ENCODE peak calls at places on chromosomes 5 and 9, in seven cellular contexts. One of them, this sample, is unnamed.

GRCh38 chr5:16446993-16447392 is 18.6 kb downstream of the ZNF622 start:
- DNase-seq in neural progenitor cell: no peak
- DNase-seq in neuronal stem cell: no peak
- DNase-seq in IMR-90: no peak
- DNase-seq in GM23248: peak
- DNase-seq in K562: peak
- DNase-seq in keratinocyte: no peak
- DNase-seq in this sample: no peak

GRCh38 chr5:145243016-145243415 is 592.1 kb downstream of the PRELID2 start:
- DNase-seq in neuronal stem cell: peak
- DNase-seq in GM23248: no peak
- DNase-seq in neural progenitor cell: peak
- DNase-seq in IMR-90: no peak
- DNase-seq in K562: no peak
- DNase-seq in keratinocyte: no peak
- DNase-seq in this sample: no peak

GRCh38 chr5:61301820-61302563 is 30.1 kb upstream of the ZSWIM6 start:
- DNase-seq in IMR-90: peak
- DNase-seq in keratinocyte: no peak
- DNase-seq in K562: no peak
- DNase-seq in GM23248: peak
- DNase-seq in neuronal stem cell: no peak
- DNase-seq in neural progenitor cell: peak
- DNase-seq in this sample: peak

GRCh38 chr5:170389250-170389902 is at the start of gene KCNMB1:
- DNase-seq in neural progenitor cell: no peak
- DNase-seq in GM23248: peak
- DNase-seq in neuronal stem cell: no peak
- DNase-seq in keratinocyte: no peak
- DNase-seq in IMR-90: no peak
- DNase-seq in K562: no peak
- DNase-seq in this sample: no peak

GRCh38 chr5:85512896-85513295 is 1104.8 kb upstream of the COX7C start:
- DNase-seq in K562: no peak
- DNase-seq in neuronal stem cell: no peak
- DNase-seq in neural progenitor cell: no peak
- DNase-seq in IMR-90: no peak
- DNase-seq in GM23248: peak
- DNase-seq in keratinocyte: no peak
- DNase-seq in this sample: no peak

GRCh38 chr5:167644619-167645018 is 646.8 kb upstream of the WWC1 start:
- DNase-seq in keratinocyte: no peak
- DNase-seq in neuronal stem cell: no peak
- DNase-seq in IMR-90: no peak
- DNase-seq in GM23248: peak
- DNase-seq in K562: no peak
- DNase-seq in neural progenitor cell: no peak
- DNase-seq in this sample: peak

GRCh38 chr9:34513567-34514214 is 9.1 kb downstream of the ENHO start:
- DNase-seq in keratinocyte: no peak
- DNase-seq in neuronal stem cell: no peak
- DNase-seq in IMR-90: no peak
- DNase-seq in K562: no peak
- DNase-seq in GM23248: peak
- DNase-seq in neural progenitor cell: peak
- DNase-seq in this sample: no peak

GRCh38 chr9:89476546-89476945 is 21.4 kb downstream of the SEMA4D start:
- DNase-seq in neural progenitor cell: no peak
- DNase-seq in K562: no peak
- DNase-seq in neuronal stem cell: no peak
- DNase-seq in keratinocyte: no peak
- DNase-seq in GM23248: no peak
- DNase-seq in IMR-90: no peak
- DNase-seq in this sample: no peak

GRCh38 chr5:148414848-148415247 is 31.1 kb downstream of the FBXO38 start:
- DNase-seq in neuronal stem cell: no peak
- DNase-seq in neural progenitor cell: no peak
- DNase-seq in K562: no peak
- DNase-seq in IMR-90: no peak
- DNase-seq in keratinocyte: no peak
- DNase-seq in GM23248: peak
- DNase-seq in this sample: no peak

GRCh38 chr5:93622240-93622885 is 39.3 kb downstream of the NR2F1 start:
- DNase-seq in neural progenitor cell: peak
- DNase-seq in K562: no peak
- DNase-seq in keratinocyte: no peak
- DNase-seq in GM23248: peak
- DNase-seq in neuronal stem cell: no peak
- DNase-seq in IMR-90: peak
- DNase-seq in this sample: peak

GRCh38 chr5:154440540-154440939 is 5.3 kb upstream of the SAP30L start:
- DNase-seq in neural progenitor cell: no peak
- DNase-seq in IMR-90: no peak
- DNase-seq in K562: no peak
- DNase-seq in keratinocyte: no peak
- DNase-seq in neuronal stem cell: no peak
- DNase-seq in GM23248: no peak
- DNase-seq in this sample: no peak

GRCh38 chr5:176817864-176818377 is 7.6 kb downstream of the UNC5A start:
- DNase-seq in K562: peak
- DNase-seq in neuronal stem cell: peak
- DNase-seq in IMR-90: no peak
- DNase-seq in keratinocyte: no peak
- DNase-seq in GM23248: peak
- DNase-seq in neural progenitor cell: peak
- DNase-seq in this sample: peak

GRCh38 chr9:121268598-121269029 is 652 bp downstream of the GSN start:
- DNase-seq in K562: no peak
- DNase-seq in keratinocyte: no peak
- DNase-seq in GM23248: peak
- DNase-seq in neuronal stem cell: no peak
- DNase-seq in IMR-90: no peak
- DNase-seq in neural progenitor cell: no peak
- DNase-seq in this sample: peak

GRCh38 chr5:19626218-19626617 is 361.8 kb downstream of the CDH18 start:
- DNase-seq in keratinocyte: no peak
- DNase-seq in K562: no peak
- DNase-seq in neural progenitor cell: no peak
- DNase-seq in GM23248: no peak
- DNase-seq in IMR-90: no peak
- DNase-seq in neuronal stem cell: no peak
- DNase-seq in this sample: no peak

GRCh38 chr9:133199648-133200321 is 9.3 kb downstream of the OBP2B start:
- DNase-seq in neural progenitor cell: no peak
- DNase-seq in keratinocyte: no peak
- DNase-seq in IMR-90: no peak
- DNase-seq in GM23248: no peak
- DNase-seq in neuronal stem cell: no peak
- DNase-seq in K562: no peak
- DNase-seq in this sample: no peak

GRCh38 chr5:66864240-66864884 is 268.2 kb downstream of the MAST4 start:
- DNase-seq in keratinocyte: no peak
- DNase-seq in neural progenitor cell: no peak
- DNase-seq in IMR-90: peak
- DNase-seq in GM23248: peak
- DNase-seq in neuronal stem cell: no peak
- DNase-seq in K562: no peak
- DNase-seq in this sample: no peak

GRCh38 chr5:179885491-179886090 is 22.1 kb downstream of the TBC1D9B start:
- DNase-seq in GM23248: no peak
- DNase-seq in neuronal stem cell: no peak
- DNase-seq in keratinocyte: no peak
- DNase-seq in IMR-90: no peak
- DNase-seq in neural progenitor cell: no peak
- DNase-seq in K562: no peak
- DNase-seq in this sample: no peak

GRCh38 chr5:122257000-122257399 is 55.0 kb upstream of the SNCAIP start:
- DNase-seq in keratinocyte: no peak
- DNase-seq in neural progenitor cell: no peak
- DNase-seq in IMR-90: no peak
- DNase-seq in neuronal stem cell: no peak
- DNase-seq in GM23248: no peak
- DNase-seq in K562: no peak
- DNase-seq in this sample: no peak

GRCh38 chr9:32550046-32550608 is 2.0 kb upstream of the SMIM27 start:
- DNase-seq in keratinocyte: no peak
- DNase-seq in neuronal stem cell: peak
- DNase-seq in GM23248: peak
- DNase-seq in K562: no peak
- DNase-seq in IMR-90: peak
- DNase-seq in neural progenitor cell: peak
- DNase-seq in this sample: no peak

GRCh38 chr9:38144421-38144820 is 75.4 kb upstream of the SHB start:
- DNase-seq in GM23248: peak
- DNase-seq in neural progenitor cell: no peak
- DNase-seq in K562: no peak
- DNase-seq in IMR-90: peak
- DNase-seq in keratinocyte: no peak
- DNase-seq in neuronal stem cell: no peak
- DNase-seq in this sample: no peak

GRCh38 chr9:21081999-21082398 is 4.3 kb upstream of the IFNB1 start:
- DNase-seq in neural progenitor cell: no peak
- DNase-seq in K562: no peak
- DNase-seq in neuronal stem cell: no peak
- DNase-seq in IMR-90: no peak
- DNase-seq in GM23248: no peak
- DNase-seq in keratinocyte: no peak
- DNase-seq in this sample: no peak

GRCh38 chr5:74919487-74919886 is 53.3 kb upstream of the FAM169A start:
- DNase-seq in GM23248: peak
- DNase-seq in IMR-90: peak
- DNase-seq in neural progenitor cell: peak
- DNase-seq in K562: peak
- DNase-seq in keratinocyte: no peak
- DNase-seq in neuronal stem cell: peak
- DNase-seq in this sample: no peak

GRCh38 chr5:143154495-143155375 is 248.8 kb downstream of the NR3C1 start:
- DNase-seq in neuronal stem cell: no peak
- DNase-seq in keratinocyte: no peak
- DNase-seq in IMR-90: peak
- DNase-seq in K562: no peak
- DNase-seq in neural progenitor cell: peak
- DNase-seq in GM23248: peak
- DNase-seq in this sample: peak

GRCh38 chr5:155625315-155625714 is 611.8 kb downstream of the KIF4B start:
- DNase-seq in GM23248: no peak
- DNase-seq in IMR-90: no peak
- DNase-seq in keratinocyte: no peak
- DNase-seq in neural progenitor cell: no peak
- DNase-seq in K562: no peak
- DNase-seq in neuronal stem cell: no peak
- DNase-seq in this sample: no peak

GRCh38 chr5:172775326-172776234 is 4.6 kb upstream of the DUSP1 start:
- DNase-seq in keratinocyte: no peak
- DNase-seq in K562: no peak
- DNase-seq in IMR-90: peak
- DNase-seq in neural progenitor cell: no peak
- DNase-seq in neuronal stem cell: no peak
- DNase-seq in GM23248: peak
- DNase-seq in this sample: peak

GRCh38 chr5:154836225-154836624 is 14.2 kb downstream of the FAXDC2 start:
- DNase-seq in IMR-90: no peak
- DNase-seq in neural progenitor cell: no peak
- DNase-seq in GM23248: no peak
- DNase-seq in keratinocyte: no peak
- DNase-seq in neuronal stem cell: no peak
- DNase-seq in K562: no peak
- DNase-seq in this sample: no peak

DNA sequence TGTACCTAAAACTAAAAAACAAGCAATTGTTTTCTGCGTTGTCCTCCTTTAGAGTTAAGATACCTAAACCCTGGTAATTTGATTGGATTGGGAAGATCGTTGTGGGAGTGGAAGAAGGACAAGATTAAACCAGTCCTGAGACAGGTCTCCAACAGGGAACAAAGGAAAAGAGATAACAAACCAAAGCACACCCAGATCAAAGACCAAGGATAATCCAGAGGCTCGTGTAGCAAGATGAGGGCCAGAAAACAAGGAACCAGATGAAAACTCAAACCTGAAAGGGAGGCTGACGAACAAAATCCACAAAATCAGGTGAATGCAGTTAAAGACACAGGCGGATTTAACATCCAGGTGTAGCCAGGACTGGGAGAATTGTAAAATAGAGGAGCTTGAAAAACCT is 618.1 kb downstream of the SLCO4C1 start:
- DNase-seq in keratinocyte: no peak
- DNase-seq in GM23248: no peak
- DNase-seq in K562: no peak
- DNase-seq in IMR-90: no peak
- DNase-seq in neuronal stem cell: no peak
- DNase-seq in neural progenitor cell: peak
- DNase-seq in this sample: no peak
- H3K4me2 ChIP-seq in keratinocyte: no peak
- H3K4me2 ChIP-seq in GM23248: no peak
- H3K4me2 ChIP-seq in K562: no peak
- H3K4me2 ChIP-seq in IMR-90: no peak
- H3K4me2 ChIP-seq in neuronal stem cell: no peak
- H3K4me2 ChIP-seq in neural progenitor cell: peak
- H3K4me2 ChIP-seq in this sample: no peak

GRCh38 chr5:59079622-59080620 is 497.0 kb downstream of the RAB3C start:
- DNase-seq in GM23248: peak
- DNase-seq in K562: no peak
- DNase-seq in IMR-90: peak
- DNase-seq in keratinocyte: peak
- DNase-seq in neural progenitor cell: no peak
- DNase-seq in neuronal stem cell: no peak
- DNase-seq in this sample: no peak
- H3K27ac ChIP-seq in GM23248: peak
- H3K27ac ChIP-seq in K562: no peak
- H3K27ac ChIP-seq in IMR-90: peak
- H3K27ac ChIP-seq in keratinocyte: peak
- H3K27ac ChIP-seq in neural progenitor cell: no peak
- H3K27ac ChIP-seq in neuronal stem cell: no peak
- H3K27ac ChIP-seq in this sample: no peak

DNA sequence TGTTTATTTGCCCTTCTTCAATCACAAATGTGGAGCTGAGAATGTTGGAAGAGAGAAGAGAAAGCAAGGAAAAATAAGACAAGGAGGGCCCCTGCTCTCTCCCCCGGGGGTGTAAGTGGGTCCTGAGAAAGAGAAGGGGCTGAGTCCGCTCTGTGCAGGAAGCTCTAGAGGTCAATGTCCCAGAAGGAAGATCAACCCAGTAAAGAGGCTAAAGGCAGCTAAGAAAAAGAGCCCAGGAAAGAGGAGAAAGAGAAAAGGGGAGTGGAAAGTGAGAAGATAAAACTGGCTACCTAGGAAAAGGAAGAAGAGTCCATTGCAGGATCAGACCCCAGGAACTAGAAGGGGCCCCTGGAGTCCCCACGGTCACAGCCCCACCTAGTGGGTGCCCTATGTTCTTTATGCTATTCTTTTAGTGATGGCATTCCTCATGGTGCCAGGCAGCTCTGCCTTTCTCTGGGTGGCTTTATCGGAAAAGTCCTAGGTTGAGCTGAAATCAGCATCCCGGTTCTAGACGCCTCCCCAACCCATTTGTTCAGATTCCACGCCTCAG is 583.4 kb downstream of the ACTL7B start:
- DNase-seq in K562: peak
- DNase-seq in neural progenitor cell: peak
- DNase-seq in IMR-90: peak
- DNase-seq in GM23248: peak
- DNase-seq in keratinocyte: no peak
- DNase-seq in neuronal stem cell: no peak
- DNase-seq in this sample: peak
- H3K4me2 ChIP-seq in K562: no peak
- H3K4me2 ChIP-seq in neural progenitor cell: peak
- H3K4me2 ChIP-seq in IMR-90: peak
- H3K4me2 ChIP-seq in GM23248: peak
- H3K4me2 ChIP-seq in keratinocyte: peak
- H3K4me2 ChIP-seq in neuronal stem cell: no peak
- H3K4me2 ChIP-seq in this sample: peak

GRCh38 chr9:87108639-87109038 is 161.3 kb upstream of the GAS1 start:
- DNase-seq in neuronal stem cell: no peak
- DNase-seq in IMR-90: no peak
- DNase-seq in GM23248: no peak
- DNase-seq in K562: no peak
- DNase-seq in keratinocyte: no peak
- DNase-seq in neural progenitor cell: no peak
- DNase-seq in this sample: no peak
- H3K27ac ChIP-seq in neuronal stem cell: no peak
- H3K27ac ChIP-seq in IMR-90: peak
- H3K27ac ChIP-seq in GM23248: no peak
- H3K27ac ChIP-seq in K562: no peak
- H3K27ac ChIP-seq in keratinocyte: no peak
- H3K27ac ChIP-seq in neural progenitor cell: no peak
- H3K27ac ChIP-seq in this sample: no peak